ENCODE peak calls at places on chromosomes 7 and 10, in four cellular contexts. One of them, this sample, is unnamed.

GRCh38 chr7:140596751-140597424 is 43.7 kb downstream of the DENND2A start:
- DNase-seq in GM12892: no peak
- DNase-seq in GM23338: no peak
- DNase-seq in T-helper 9 cell: no peak
- DNase-seq in this sample: no peak

GRCh38 chr10:63578501-63578900 is 57.3 kb downstream of the REEP3 start:
- DNase-seq in GM23338: no peak
- DNase-seq in T-helper 9 cell: no peak
- DNase-seq in GM12892: no peak
- DNase-seq in this sample: no peak

GRCh38 chr10:48454302-48455054 is 148.0 kb downstream of the MAPK8 start:
- DNase-seq in GM12892: no peak
- DNase-seq in GM23338: no peak
- DNase-seq in T-helper 9 cell: no peak
- DNase-seq in this sample: no peak

GRCh38 chr10:132851451-132851850 is 65.5 kb upstream of the NKX6-2 start:
- DNase-seq in GM23338: no peak
- DNase-seq in T-helper 9 cell: no peak
- DNase-seq in GM12892: no peak
- DNase-seq in this sample: no peak

GRCh38 chr10:3445688-3446087 is 273.1 kb upstream of the PITRM1 start:
- DNase-seq in GM23338: no peak
- DNase-seq in T-helper 9 cell: no peak
- DNase-seq in GM12892: no peak
- DNase-seq in this sample: no peak

GRCh38 chr10:125041856-125042506 is 100.1 kb downstream of the ZRANB1 start:
- DNase-seq in GM23338: peak; percentile 43
- DNase-seq in T-helper 9 cell: no peak
- DNase-seq in GM12892: no peak
- DNase-seq in this sample: no peak

GRCh38 chr10:80545258-80545881 is 7.7 kb downstream of the SH2D4B start:
- DNase-seq in GM23338: no peak
- DNase-seq in GM12892: no peak
- DNase-seq in T-helper 9 cell: no peak
- DNase-seq in this sample: no peak

GRCh38 chr10:63588436-63589180 is 67.4 kb downstream of the REEP3 start:
- DNase-seq in GM23338: no peak
- DNase-seq in GM12892: no peak
- DNase-seq in T-helper 9 cell: no peak
- DNase-seq in this sample: no peak

GRCh38 chr7:30134011-30134410 is 775 bp upstream of the MTURN start:
- DNase-seq in GM23338: no peak
- DNase-seq in T-helper 9 cell: no peak
- DNase-seq in GM12892: no peak
- DNase-seq in this sample: no peak

GRCh38 chr7:57201021-57201894 is 69.0 kb upstream of the ZNF479 start:
- DNase-seq in GM12892: no peak
- DNase-seq in GM23338: no peak
- DNase-seq in T-helper 9 cell: no peak
- DNase-seq in this sample: no peak

GRCh38 chr10:72084094-72084459 is 4.3 kb downstream of the SPOCK2 start:
- DNase-seq in T-helper 9 cell: peak; percentile 54
- DNase-seq in GM23338: no peak
- DNase-seq in GM12892: no peak
- DNase-seq in this sample: no peak

GRCh38 chr7:131897016-131897789 is 340.8 kb upstream of the PODXL start:
- DNase-seq in T-helper 9 cell: no peak
- DNase-seq in GM23338: peak; percentile 42
- DNase-seq in GM12892: no peak
- DNase-seq in this sample: no peak

GRCh38 chr7:81260152-81260551 is 341.3 kb upstream of the SEMA3C start:
- DNase-seq in GM23338: no peak
- DNase-seq in T-helper 9 cell: no peak
- DNase-seq in GM12892: no peak
- DNase-seq in this sample: no peak

GRCh38 chr10:60536529-60537114 is 146.9 kb upstream of the ANK3 start:
- DNase-seq in GM23338: no peak
- DNase-seq in T-helper 9 cell: no peak
- DNase-seq in GM12892: no peak
- DNase-seq in this sample: no peak

GRCh38 chr7:36349626-36350025 is 40.0 kb upstream of the ANLN start:
- DNase-seq in T-helper 9 cell: no peak
- DNase-seq in GM23338: no peak
- DNase-seq in GM12892: no peak
- DNase-seq in this sample: no peak